ENCODE peak calls at places on chromosomes 6 and 20, in four cellular contexts. N, Q, E and H are unnamed samples.

GRCh38 chr6:148611213-148611612 is 135.6 kb upstream of the UST start:
- DNase-seq in N (no peak), Q (no peak), E (no peak), H (no peak)

GRCh38 chr6:134240664-134241431 is 77.1 kb downstream of the SGK1 start:
- DNase-seq in E (no peak), N (no peak), Q (no peak), H (no peak)

GRCh38 chr6:143621159-143621873 is 56.4 kb upstream of the PHACTR2 start:
- DNase-seq in N (no peak), Q (no peak), E (no peak), H (no peak)

GRCh38 chr6:114887037-114887436 is 544.2 kb upstream of the HS3ST5 start:
- DNase-seq in N (no peak), Q (no peak), E (no peak), H (no peak)

GRCh38 chr6:109867970-109868358 is 110.1 kb upstream of the GPR6 start:
- DNase-seq in N (no peak), E (no peak), Q (no peak), H (no peak)

GRCh38 chr6:149055195-149055899 is 262.2 kb upstream of the TAB2 start:
- DNase-seq in N (peak), Q (no peak), E (no peak), H (no peak)

GRCh38 chr6:136209496-136209895 is 40.6 kb downstream of the MTFR2 start:
- DNase-seq in N (no peak), E (no peak), Q (no peak), H (no peak)

GRCh38 chr6:93701526-93701925 is 282.2 kb upstream of the EPHA7 start:
- DNase-seq in Q (no peak), N (no peak), E (no peak), H (no peak)

GRCh38 chr6:165869526-165869925 is 206.5 kb upstream of the PDE10A start:
- DNase-seq in N (no peak), Q (no peak), E (no peak), H (no peak)

GRCh38 chr20:53654932-53655674 is 61.5 kb upstream of the ZNF217 start:
- DNase-seq in Q (no peak), E (no peak), N (no peak), H (no peak)

GRCh38 chr20:32240220-32240619 is 32.5 kb downstream of the POFUT1 start:
- DNase-seq in Q (no peak), N (no peak), E (no peak), H (peak)

GRCh38 chr20:25418779-25419178 is 11.3 kb downstream of the GINS1 start:
- DNase-seq in Q (no peak), N (no peak), E (no peak), H (no peak)

GRCh38 chr20:2742934-2743559 is 50.5 kb downstream of the EBF4 start:
- DNase-seq in N (no peak), Q (peak), E (peak), H (peak)

GRCh38 chr6:82385961-82386360 is 22.3 kb downstream of the TPBG start:
- DNase-seq in E (no peak), Q (no peak), N (no peak), H (no peak)

GRCh38 chr20:13825465-13825864 is 40.6 kb downstream of the NDUFAF5 start:
- DNase-seq in N (no peak), Q (no peak), E (no peak), H (no peak)

GRCh38 chr6:31356216-31356945 is 598 bp downstream of the HLA-B start:
- DNase-seq in Q (no peak), E (no peak), N (no peak), H (no peak)

GRCh38 chr6:125107896-125108295 is 45.7 kb upstream of the TPD52L1 start:
- DNase-seq in N (no peak), E (no peak), Q (no peak), H (no peak)

GRCh38 chr6:49072885-49073620 is 390.0 kb downstream of the MMUT start:
- DNase-seq in Q (no peak), E (no peak), N (no peak), H (no peak)

GRCh38 chr20:13610205-13610604 is 28.5 kb downstream of the TASP1 start:
- DNase-seq in N (no peak), E (peak), Q (peak), H (peak)

GRCh38 chr6:5644523-5645183 is 362.1 kb downstream of the NRN1 start:
- DNase-seq in E (no peak), N (no peak), Q (no peak), H (no peak)

GRCh38 chr6:14549319-14549770 is 431.8 kb downstream of the CD83 start:
- DNase-seq in Q (no peak), E (no peak), N (no peak), H (no peak)

GRCh38 chr6:109453156-109453555 is 2.4 kb downstream of the MICAL1 start:
- DNase-seq in E (no peak), N (no peak), Q (no peak), H (no peak)

GRCh38 chr6:89999154-89999553 is 104.9 kb downstream of the GJA10 start:
- DNase-seq in Q (no peak), E (peak), N (no peak), H (no peak)

GRCh38 chr6:68427630-68428029 is 207.5 kb upstream of the ADGRB3 start:
- DNase-seq in N (no peak), E (no peak), Q (no peak), H (no peak)

GRCh38 chr6:100050550-100050949 is 56.5 kb upstream of the MCHR2 start:
- DNase-seq in N (no peak), E (no peak), Q (no peak), H (no peak)
- TF ChIP-seq CBFB in N (no peak), E (no peak), Q (no peak), H (no peak)

DNA sequence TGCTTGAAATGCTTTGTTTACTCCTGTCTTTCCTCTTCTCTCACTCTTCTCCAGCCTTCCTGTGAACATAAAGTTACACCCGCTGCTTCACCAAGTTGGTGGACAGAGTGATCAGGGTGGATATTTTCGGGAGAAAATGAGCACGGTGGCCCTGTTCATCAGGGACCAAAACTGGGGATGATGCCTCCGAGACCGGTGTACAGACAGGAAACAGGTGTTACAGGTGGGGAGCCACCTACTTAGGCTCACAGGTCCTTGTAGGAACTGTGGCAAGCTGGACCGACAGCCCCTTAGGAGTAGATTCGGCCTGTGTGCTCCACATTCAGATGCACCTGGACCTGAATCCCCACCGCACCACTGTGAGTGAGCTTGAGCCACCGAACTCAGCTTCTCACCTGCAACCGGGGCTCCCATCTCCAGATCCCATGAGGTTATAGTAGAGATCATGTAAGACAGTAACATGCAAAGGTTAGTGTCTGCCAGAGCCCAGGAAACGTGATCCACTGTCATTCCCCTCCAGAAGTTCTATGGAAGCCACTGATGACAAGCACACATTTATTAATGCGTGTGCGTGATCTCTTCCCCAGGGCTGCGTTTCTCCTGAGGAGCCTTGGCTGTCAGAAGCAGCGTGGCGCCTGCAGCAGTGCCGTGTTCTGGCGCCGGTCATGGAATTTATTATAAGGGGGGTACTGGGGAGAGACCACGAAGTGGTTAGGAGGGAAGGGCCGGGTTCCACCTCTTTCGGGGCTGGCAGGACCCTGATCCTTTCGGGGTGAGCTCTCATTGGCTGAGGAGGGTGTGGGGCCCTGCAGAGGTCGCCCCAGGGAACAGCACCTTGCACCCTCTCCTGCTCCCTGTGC is 94.2 kb downstream of the ERMARD start:
- DNase-seq in E (no peak), N (no peak), Q (no peak), H (no peak)
- TF ChIP-seq CBFB in E (no peak), N (no peak), Q (no peak), H (no peak)

GRCh38 chr6:150531957-150532356 is 67.7 kb upstream of the PLEKHG1 start:
- DNase-seq in Q (no peak), N (no peak), E (no peak), H (no peak)
- TF ChIP-seq CBFB in Q (no peak), N (no peak), E (no peak), H (no peak)

GRCh38 chr6:158213925-158214674 is 46.0 kb downstream of the GTF2H5 start:
- DNase-seq in Q (peak), N (peak), E (peak), H (peak)
- TF ChIP-seq CBFB in Q (no peak), N (no peak), E (no peak), H (no peak)

GRCh38 chr6:87483929-87484328 is 11.2 kb downstream of the SLC35A1 start:
- DNase-seq in N (no peak), E (peak), Q (peak), H (peak)
- TF ChIP-seq CBFB in N (no peak), E (no peak), Q (no peak), H (no peak)

GRCh38 chr6:70312165-70312564 is 9.3 kb upstream of the COL9A1 start:
- DNase-seq in N (peak), Q (peak), E (no peak), H (no peak)

GRCh38 chr6:70315096-70315751 is 12.3 kb upstream of the COL9A1 start:
- DNase-seq in E (no peak), Q (no peak), N (no peak), H (no peak)

GRCh38 chr6:70314240-70314639 is 11.4 kb upstream of the COL9A1 start:
- DNase-seq in E (no peak), Q (no peak), N (no peak), H (no peak)

GRCh38 chr6:70307008-70307407 is 4.1 kb upstream of the COL9A1 start:
- DNase-seq in E (peak), Q (no peak), N (no peak), H (no peak)

GRCh38 chr6:70310063-70310694 is 7.3 kb upstream of the COL9A1 start:
- DNase-seq in E (peak), N (no peak), Q (peak), H (no peak)
- TF ChIP-seq CBFB in E (no peak), N (no peak), Q (no peak), H (no peak)

GRCh38 chr6:45681860-45682488 is 304.2 kb upstream of the SUPT3H start:
- DNase-seq in Q (no peak), N (peak), E (no peak), H (no peak)
- TF ChIP-seq CBFB in Q (no peak), N (peak), E (no peak), H (no peak)

DNA sequence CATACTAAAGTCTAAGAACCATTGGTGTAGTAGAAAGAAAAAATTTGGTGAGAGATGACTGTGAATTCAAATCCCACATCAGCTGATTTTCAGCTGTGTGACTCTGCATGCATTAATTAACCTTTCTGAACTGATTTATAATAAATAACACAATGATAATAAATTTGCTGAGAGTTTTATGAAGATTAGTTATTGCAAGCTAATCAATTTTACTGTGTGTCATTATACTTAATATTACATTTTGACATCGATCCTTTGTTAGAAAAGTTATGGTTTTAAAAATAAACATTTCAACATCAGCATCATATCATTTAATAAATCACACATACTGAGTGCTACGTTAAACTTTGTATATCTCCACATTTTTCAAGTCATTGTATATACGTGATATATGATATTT is 599.7 kb upstream of the MMS22L start:
- DNase-seq in Q (no peak), N (no peak), E (no peak), H (no peak)
- TF ChIP-seq CBFB in Q (no peak), N (no peak), E (no peak), H (no peak)

GRCh38 chr6:24497254-24497989 is 2.7 kb downstream of the ALDH5A1 start:
- DNase-seq in E (no peak), Q (no peak), N (no peak), H (no peak)

GRCh38 chr6:24492475-24492874 is 2.3 kb upstream of the ALDH5A1 start:
- DNase-seq in N (no peak), Q (peak), E (peak), H (peak)

GRCh38 chr6:24495516-24495847 is 713 bp downstream of the ALDH5A1 start:
- DNase-seq in E (peak), Q (peak), N (no peak), H (peak)

GRCh38 chr6:24494726-24495515 is at the start of gene ALDH5A1:
- DNase-seq in Q (peak), E (peak), N (no peak), H (peak)

DNA sequence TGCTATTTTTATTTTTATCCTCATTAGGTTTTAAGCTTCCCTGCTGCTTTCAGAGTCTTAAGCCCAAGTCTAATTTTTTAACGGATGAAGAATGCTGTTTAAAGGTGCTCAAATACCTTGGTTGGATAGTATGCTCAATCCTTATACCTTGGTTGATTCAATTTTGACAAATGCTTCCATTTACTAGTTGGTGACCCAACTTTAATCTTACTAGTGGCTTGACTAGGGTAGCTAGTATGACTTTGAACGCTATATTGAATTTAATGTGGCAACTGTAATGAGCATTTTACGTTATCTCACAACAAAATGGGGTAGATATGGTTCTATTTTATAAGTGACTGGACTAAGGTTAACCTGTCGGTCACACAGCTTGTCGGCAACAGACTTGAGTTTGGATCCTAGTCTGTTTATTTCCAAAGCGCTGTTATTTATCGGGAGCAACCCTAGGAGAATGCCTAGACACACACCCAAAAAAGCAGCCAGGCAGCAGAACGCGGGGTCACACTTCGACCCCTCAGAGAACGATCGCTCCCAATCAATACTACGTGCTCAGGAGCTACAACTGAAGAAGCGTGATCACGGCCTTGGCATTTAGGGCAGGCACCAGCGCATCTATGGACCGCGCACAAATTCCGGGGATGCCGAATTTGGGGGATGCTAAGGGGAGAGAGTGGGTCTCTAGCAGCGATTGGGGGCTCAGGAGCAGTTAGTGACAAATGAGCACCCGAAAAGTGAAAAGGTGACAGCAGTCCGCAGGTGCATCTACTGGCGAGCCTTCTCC is 634 bp upstream of the ALDH5A1 start:
- DNase-seq in E (no peak), Q (no peak), N (no peak), H (no peak)
- TF ChIP-seq CBFB in E (no peak), Q (no peak), N (no peak), H (no peak)